ENCODE peak calls at places on chromosomes 6 and 20, in seven cellular contexts. B, M, F, N, C, V and D are unnamed samples.

GRCh38 chr6:161917645-161918044 is 643.8 kb upstream of the AGPAT4 start:
- DNase-seq in C (no peak), F (peak), V (no peak), B (no peak), M (no peak), N (no peak), D (no peak)

GRCh38 chr6:159693128-159693893 is at the start of gene SOD2:
- DNase-seq in M (peak), F (peak), N (peak), C (peak), V (peak), B (peak), D (peak)

GRCh38 chr20:12453711-12454110 is 536.0 kb downstream of the BTBD3 start:
- DNase-seq in F (no peak), B (no peak), C (no peak), M (no peak), N (no peak), V (no peak), D (no peak)

GRCh38 chr20:41468994-41469600 is 102.5 kb upstream of the EMILIN3 start:
- DNase-seq in B (no peak), C (no peak), N (no peak), M (no peak), V (no peak), F (no peak), D (no peak)

GRCh38 chr20:37516697-37517370 is 4.2 kb upstream of the NNAT start:
- DNase-seq in N (no peak), V (no peak), C (no peak), M (no peak), F (peak), B (no peak), D (no peak)

GRCh38 chr6:100344761-100345160 is 120.0 kb downstream of the SIM1 start:
- DNase-seq in V (no peak), C (no peak), F (peak), B (no peak), N (no peak), M (no peak), D (no peak)

GRCh38 chr20:35854697-35855434 is 83.1 kb downstream of the PHF20 start:
- DNase-seq in C (no peak), M (no peak), N (no peak), B (no peak), V (no peak), F (no peak), D (no peak)

GRCh38 chr20:44618318-44618731 is 33.2 kb downstream of the ADA start:
- DNase-seq in N (no peak), C (no peak), V (no peak), F (no peak), B (no peak), M (no peak), D (no peak)

GRCh38 chr6:79713701-79714322 is 82.7 kb downstream of the SH3BGRL2 start:
- DNase-seq in M (no peak), V (peak), F (peak), N (peak), C (no peak), B (no peak), D (peak)

GRCh38 chr6:55395836-55396235 is 68.6 kb downstream of the GFRAL start:
- DNase-seq in C (no peak), N (no peak), B (no peak), V (no peak), F (no peak), M (no peak), D (no peak)
- TF ChIP-seq CTCF in C (no peak), N (no peak), B (no peak), V (no peak), F (no peak), M (no peak), D (no peak)

GRCh38 chr6:30494275-30494990 is 5.1 kb downstream of the HLA-E start:
- DNase-seq in F (no peak), M (no peak), N (peak), B (no peak), V (no peak), C (no peak), D (no peak)

GRCh38 chr6:30491963-30492616 is 2.8 kb downstream of the HLA-E start:
- DNase-seq in B (no peak), C (no peak), M (no peak), V (no peak), F (no peak), N (no peak), D (no peak)

GRCh38 chr6:30490031-30490876 is 945 bp downstream of the HLA-E start:
- DNase-seq in V (peak), M (peak), C (peak), N (peak), F (peak), B (no peak), D (peak)

GRCh38 chr6:30495993-30496392 is 6.7 kb downstream of the HLA-E start:
- DNase-seq in M (no peak), V (no peak), C (no peak), F (no peak), B (no peak), N (no peak), D (no peak)

GRCh38 chr6:30493643-30494250 is 4.4 kb downstream of the HLA-E start:
- DNase-seq in F (no peak), V (no peak), M (no peak), B (no peak), C (no peak), N (peak), D (no peak)
- TF ChIP-seq CTCF in F (no peak), V (peak), M (no peak), B (peak), C (peak), N (peak), D (peak)

GRCh38 chr6:111478064-111478476 is 4.9 kb downstream of the REV3L start:
- DNase-seq in N (no peak), M (no peak), B (no peak), V (no peak), F (peak), C (no peak), D (no peak)

GRCh38 chr6:111480988-111481830 is 1.8 kb downstream of the REV3L start:
- DNase-seq in F (no peak), N (no peak), M (no peak), C (no peak), V (no peak), B (no peak), D (no peak)

GRCh38 chr6:111477481-111477938 is 5.5 kb downstream of the REV3L start:
- DNase-seq in B (no peak), M (no peak), N (peak), V (no peak), C (peak), F (no peak), D (peak)

GRCh38 chr6:111481836-111482235 is 1.2 kb downstream of the REV3L start:
- DNase-seq in N (no peak), C (no peak), M (no peak), V (no peak), F (no peak), B (no peak), D (no peak)

GRCh38 chr6:111478749-111479148 is 4.3 kb downstream of the REV3L start:
- DNase-seq in N (peak), F (peak), C (peak), V (no peak), M (no peak), B (no peak), D (peak)
- TF ChIP-seq CTCF in N (peak), F (peak), C (peak), V (no peak), M (peak), B (peak), D (peak)

GRCh38 chr6:111987295-111987694 is 66.6 kb upstream of the CCN6 start:
- DNase-seq in N (no peak), C (no peak), F (peak), M (no peak), B (no peak), V (no peak), D (no peak)
- TF ChIP-seq CTCF in N (no peak), C (no peak), F (no peak), M (no peak), B (no peak), V (no peak), D (no peak)

GRCh38 chr20:52105573-52106422 is 85.8 kb downstream of the ZFP64 start:
- DNase-seq in V (peak), M (no peak), N (no peak), F (peak), C (no peak), B (no peak), D (peak)
- TF ChIP-seq CTCF in V (peak), M (no peak), N (no peak), F (peak), C (peak), B (no peak), D (peak)

DNA sequence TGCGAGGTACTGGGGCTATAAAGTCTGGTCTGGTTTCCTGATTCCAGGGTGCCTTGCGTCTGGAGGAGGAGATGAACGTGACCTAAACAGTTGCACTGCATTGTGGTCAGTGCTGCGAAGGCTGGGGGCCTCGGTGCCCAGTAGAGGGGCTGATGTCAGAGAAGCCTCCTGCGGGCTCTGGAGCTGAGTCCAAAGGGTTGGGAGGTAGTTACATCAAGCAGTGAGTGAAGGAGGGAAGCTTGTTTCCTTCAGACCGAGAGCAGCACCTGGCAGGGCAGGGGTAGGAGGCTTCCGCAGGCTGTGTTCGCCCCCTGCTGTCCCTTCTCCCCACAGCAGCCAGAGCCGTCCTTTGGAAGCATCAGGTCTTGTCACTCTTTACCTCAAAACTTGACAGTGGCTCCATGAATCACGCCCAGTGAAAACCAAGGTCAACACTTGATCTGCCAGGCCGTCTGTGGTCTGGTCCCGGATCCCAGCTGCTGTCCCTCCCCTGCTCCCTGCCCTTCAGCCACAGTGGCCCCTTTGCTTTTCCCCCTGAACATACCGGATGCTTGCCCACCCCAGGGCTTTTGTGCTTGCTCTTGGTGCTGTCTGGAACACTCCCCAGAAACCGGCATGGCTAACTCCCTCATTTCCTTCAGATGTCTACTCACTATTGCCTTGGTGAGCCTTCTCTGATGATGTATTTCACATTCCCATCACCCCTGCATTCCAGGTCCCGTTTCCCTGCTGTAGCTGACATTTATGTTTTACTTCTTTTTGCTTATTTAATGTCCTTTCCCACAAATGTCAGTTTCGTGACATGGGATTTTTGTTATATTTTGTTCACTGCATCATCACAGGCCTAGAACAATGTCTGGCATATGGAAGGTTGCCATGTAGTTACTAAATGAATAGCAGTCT is 7.0 kb downstream of the DYNLRB1 start:
- DNase-seq in N (peak), F (peak), B (no peak), V (peak), M (no peak), C (peak), D (peak)
- TF ChIP-seq CTCF in N (peak), F (peak), B (peak), V (peak), M (peak), C (peak), D (peak)

DNA sequence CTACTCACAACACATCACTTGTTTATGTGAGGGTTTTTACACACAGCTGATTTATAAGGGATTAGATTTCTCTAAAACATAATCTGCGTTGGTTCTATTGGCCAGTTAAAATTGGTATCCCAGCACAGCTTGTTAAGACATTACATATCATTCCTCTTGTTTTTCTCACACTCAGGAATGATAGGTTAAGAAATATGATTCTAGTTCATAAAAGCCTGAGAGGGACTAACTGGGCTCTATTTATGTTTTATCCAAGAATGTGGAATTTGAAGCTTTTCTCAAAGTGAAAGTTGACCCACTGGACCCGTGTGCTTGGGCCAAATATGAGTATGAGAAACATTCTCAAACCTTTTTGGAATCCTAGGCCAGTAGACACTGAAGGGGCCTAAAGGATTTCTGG is 117.3 kb downstream of the TMEM170B start:
- DNase-seq in M (no peak), N (no peak), B (no peak), C (no peak), F (peak), V (no peak), D (no peak)
- TF ChIP-seq CTCF in M (no peak), N (no peak), B (no peak), C (no peak), F (no peak), V (no peak), D (no peak)